ENCODE peak calls at places on chromosome X, in ten cellular contexts. G, Q, M, P, B, O, U, D, L and J are unnamed samples.

GRCh38 chrX:80354966-80355465 is 65.2 kb upstream of the TENT5D start:
- DNase-seq in G (no peak), Q (no peak), M (no peak), P (no peak), B (no peak), O (no peak), U (no peak), D (no peak), L (no peak), J (no peak)

GRCh38 chrX:115531818-115532403 is 29.1 kb upstream of the PLS3 start:
- DNase-seq in G (no peak), Q (no peak), M (no peak), P (peak), B (peak), O (no peak), U (no peak), D (peak), L (no peak), J (no peak)

GRCh38 chrX:21943460-21944135 is 3.1 kb downstream of the SMS start:
- DNase-seq in G (no peak), Q (no peak), M (no peak), P (peak), B (peak), O (no peak), U (no peak), D (no peak), L (no peak), J (no peak)

GRCh38 chrX:68846536-68846935 is 17.7 kb downstream of the EFNB1 start:
- DNase-seq in G (no peak), Q (no peak), M (no peak), P (no peak), B (no peak), O (no peak), U (peak), D (no peak), L (no peak), J (no peak)

GRCh38 chrX:14802943-14803710 is 69.7 kb downstream of the FANCB start:
- DNase-seq in G (no peak), Q (no peak), M (no peak), P (peak), B (peak), O (no peak), U (no peak), D (no peak), L (no peak), J (no peak)

GRCh38 chrX:154138857-154139256 is 5.2 kb upstream of the OPN1LW start:
- DNase-seq in G (no peak), Q (no peak), M (no peak), P (no peak), B (no peak), O (no peak), U (no peak), D (no peak), L (no peak), J (no peak)

GRCh38 chrX:19867411-19867732 is 20.0 kb downstream of the SH3KBP1 start:
- DNase-seq in G (no peak), Q (no peak), M (no peak), P (no peak), B (peak), O (no peak), U (no peak), D (no peak), L (no peak), J (no peak)

GRCh38 chrX:22760513-22761057 is 239.2 kb upstream of the DDX53 start:
- DNase-seq in G (no peak), Q (no peak), M (no peak), P (no peak), B (no peak), O (no peak), U (no peak), D (no peak), L (no peak), J (no peak)

GRCh38 chrX:151828434-151829080 is 84.1 kb upstream of the MAGEA4 start:
- DNase-seq in G (no peak), Q (no peak), M (no peak), P (peak), B (peak), O (no peak), U (no peak), D (no peak), L (no peak), J (no peak)

GRCh38 chrX:134528936-134529335 is 69.0 kb downstream of the HPRT1 start:
- DNase-seq in G (no peak), Q (no peak), M (no peak), P (no peak), B (no peak), O (peak), U (no peak), D (no peak), L (no peak), J (no peak)

GRCh38 chrX:57451426-57452020 is 140.3 kb upstream of the ZXDB start:
- DNase-seq in G (no peak), Q (no peak), M (no peak), P (no peak), B (no peak), O (no peak), U (no peak), D (no peak), L (no peak), J (no peak)

DNA sequence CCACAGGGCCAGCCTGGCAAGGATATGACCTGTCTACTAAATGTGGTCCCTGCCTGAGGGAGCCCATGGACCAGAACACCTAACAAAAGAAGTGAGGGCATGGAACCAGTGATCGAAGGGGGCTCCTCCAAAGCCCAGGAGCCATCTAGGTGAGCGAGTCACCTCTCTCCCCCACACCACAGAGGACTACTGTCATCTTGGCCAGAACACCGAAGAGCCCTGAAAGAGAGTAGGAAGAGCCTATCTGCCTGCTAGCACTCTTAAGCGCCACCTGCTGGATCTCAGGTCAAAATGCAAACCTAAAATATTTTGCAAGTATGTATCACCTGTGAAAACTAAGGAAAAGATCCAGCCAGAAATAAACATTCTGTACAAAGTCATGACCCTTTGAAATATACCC is 137.9 kb upstream of the ZXDB start:
- DNase-seq in G (peak), Q (no peak), M (no peak), P (no peak), B (no peak), O (no peak), U (no peak), D (no peak), L (no peak), J (no peak)
- TF ChIP-seq CTCF in G (peak), Q (no peak), M (no peak), P (peak), B (no peak), O (no peak), U (peak), D (peak), L (peak), J (no peak)

DNA sequence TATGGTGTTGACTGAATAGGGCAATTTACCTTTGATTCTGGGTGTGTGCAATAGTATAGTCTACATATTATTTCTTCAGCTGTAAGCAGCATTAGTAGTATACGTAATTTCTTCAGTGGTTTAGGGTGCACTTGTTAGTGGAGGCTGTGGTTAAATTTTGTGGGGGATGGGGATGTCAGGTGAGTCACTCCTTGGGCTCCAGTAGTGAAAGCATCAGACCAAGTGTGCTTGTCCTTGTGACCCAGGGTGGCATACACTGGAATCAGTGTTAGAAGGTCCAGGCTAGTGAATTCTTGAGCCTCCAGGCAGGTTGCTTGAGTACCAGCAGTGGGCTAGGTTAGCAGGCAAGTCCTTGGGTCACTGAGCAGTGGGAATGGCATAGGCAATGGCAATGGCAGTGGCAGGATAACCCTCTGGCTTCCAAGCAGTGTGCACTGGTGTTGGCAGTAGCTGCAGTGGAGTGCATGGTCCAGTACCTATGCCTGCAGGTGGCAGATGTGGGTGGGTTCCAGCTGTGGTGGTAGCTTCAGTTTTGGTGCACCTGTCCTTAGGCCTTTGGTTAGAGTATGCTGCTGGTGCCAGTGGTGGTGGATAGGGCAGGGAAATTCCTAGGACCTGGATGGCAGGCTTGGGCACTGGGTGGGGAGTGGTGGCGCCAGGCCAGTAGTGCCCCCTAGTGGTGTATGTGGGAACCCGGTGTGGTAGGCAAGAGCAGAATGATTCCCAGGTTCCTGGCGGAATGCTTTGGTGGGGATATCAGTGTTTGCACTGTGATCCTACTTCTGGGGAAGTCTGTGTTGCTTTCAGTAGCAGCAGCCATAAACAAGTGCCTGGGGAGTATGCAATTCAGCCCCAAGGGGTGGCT is 531.0 kb downstream of the SMARCA1 start:
- DNase-seq in G (no peak), Q (no peak), M (no peak), P (no peak), B (no peak), O (no peak), U (no peak), D (no peak), L (no peak), J (no peak)
- TF ChIP-seq CTCF in G (peak), Q (no peak), M (no peak), P (no peak), B (no peak), O (no peak), U (no peak), D (no peak), L (no peak), J (no peak)

DNA sequence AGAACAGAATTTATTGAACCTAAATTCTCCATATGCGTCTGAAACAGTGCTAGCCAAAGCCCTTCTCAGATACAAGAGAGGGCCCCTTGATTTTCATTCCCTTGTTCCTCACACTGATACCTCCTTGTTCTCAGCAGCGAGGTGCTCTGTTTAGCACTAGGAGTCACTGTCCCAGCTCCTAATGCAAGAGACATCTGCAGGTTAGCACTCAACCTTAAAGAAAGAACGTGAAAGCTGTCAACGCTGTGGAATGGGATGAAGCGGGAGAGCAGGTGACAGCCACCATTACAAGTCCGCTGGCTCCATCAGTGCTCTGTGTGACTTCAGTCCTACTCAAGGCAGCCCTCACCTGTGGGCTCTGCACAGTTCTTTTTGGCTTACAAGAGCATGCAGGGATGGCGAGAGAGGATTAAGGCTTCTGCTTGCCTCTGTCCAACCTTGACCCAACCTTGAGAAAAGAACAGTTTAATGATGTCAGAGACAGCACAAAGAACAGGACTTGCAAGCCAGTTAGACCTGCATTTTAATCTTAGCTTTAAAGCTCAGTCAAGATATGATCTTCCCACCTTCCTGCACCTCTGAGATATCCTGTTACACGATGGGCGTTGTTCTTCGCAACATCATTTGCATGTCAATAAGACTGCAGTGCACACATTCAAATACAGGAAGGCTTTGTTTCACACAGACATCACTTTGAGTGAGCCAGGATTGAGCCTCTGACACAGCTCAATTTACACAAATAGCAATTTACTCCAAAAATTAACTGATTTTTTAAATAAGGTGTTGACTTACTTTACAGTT is 95.1 kb downstream of the ARSF start:
- DNase-seq in G (no peak), Q (no peak), M (no peak), P (no peak), B (no peak), O (no peak), U (no peak), D (peak), L (no peak), J (no peak)
- TF ChIP-seq CTCF in G (no peak), Q (no peak), M (no peak), P (no peak), B (no peak), O (no peak), U (no peak), D (no peak), L (no peak), J (no peak)

GRCh38 chrX:107483976-107484726 is 34.7 kb downstream of the FRMPD3 start:
- DNase-seq in G (no peak), Q (no peak), M (no peak), P (no peak), B (peak), O (peak), U (peak), D (no peak), L (no peak), J (no peak)

GRCh38 chrX:107482046-107482445 is 32.6 kb downstream of the FRMPD3 start:
- DNase-seq in G (no peak), Q (no peak), M (no peak), P (no peak), B (peak), O (peak), U (no peak), D (no peak), L (no peak), J (no peak)

GRCh38 chrX:107480272-107480671 is 30.8 kb downstream of the FRMPD3 start:
- DNase-seq in G (no peak), Q (no peak), M (no peak), P (no peak), B (peak), O (no peak), U (no peak), D (no peak), L (no peak), J (no peak)

DNA sequence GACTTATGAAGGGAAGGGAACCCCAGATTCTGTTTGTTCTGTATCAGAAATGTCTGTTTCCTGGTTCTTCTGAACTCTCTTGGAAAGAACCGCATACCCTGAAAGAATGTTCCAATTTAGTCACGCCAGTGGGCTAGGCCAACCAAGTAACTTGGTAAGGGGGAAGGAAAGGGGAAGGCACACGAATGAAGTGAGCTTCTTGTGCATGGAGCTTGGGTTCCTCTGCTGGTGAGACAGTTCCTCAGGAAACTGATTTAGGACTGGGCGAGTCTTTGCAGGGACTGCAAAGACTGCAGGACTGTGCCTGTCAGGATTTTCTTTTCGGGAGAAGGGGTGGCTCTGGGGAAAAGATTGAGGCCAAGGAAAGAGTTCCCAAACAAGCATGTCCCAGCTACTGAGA is 35.6 kb downstream of the FRMPD3 start:
- DNase-seq in G (no peak), Q (no peak), M (no peak), P (no peak), B (peak), O (no peak), U (no peak), D (no peak), L (no peak), J (no peak)
- TF ChIP-seq CTCF in G (peak), Q (no peak), M (no peak), P (no peak), B (no peak), O (no peak), U (no peak), D (no peak), L (no peak), J (no peak)

DNA sequence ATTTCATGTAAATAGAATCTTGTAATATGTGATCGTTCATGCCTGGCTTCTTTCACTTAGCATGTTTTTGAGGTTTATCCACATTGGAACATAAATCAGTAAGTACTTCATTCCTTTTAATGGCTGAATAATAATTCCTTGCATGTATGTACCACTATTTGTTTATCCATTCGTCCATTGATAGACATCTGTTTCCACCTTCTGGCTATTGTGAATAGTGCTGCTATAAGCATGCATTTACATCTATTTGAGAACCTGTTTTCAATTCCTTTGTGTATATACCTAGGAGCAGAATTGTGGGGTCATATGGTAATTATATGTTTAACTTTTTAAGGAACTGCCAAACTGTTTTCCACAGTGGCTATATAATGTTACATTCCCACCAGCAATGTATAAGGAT is 356.7 kb upstream of the DIPK2B start:
- DNase-seq in G (no peak), Q (no peak), M (no peak), P (no peak), B (no peak), O (no peak), U (no peak), D (no peak), L (no peak), J (no peak)
- TF ChIP-seq CTCF in G (no peak), Q (no peak), M (peak), P (no peak), B (no peak), O (no peak), U (no peak), D (no peak), L (no peak), J (no peak)